ENCODE peak calls at places on chromosomes 12 and 14, in five cellular contexts. O, T, N, P and J are unnamed samples.
A peak's percentile ranks its signal among the peaks of the same experiment; 100 is the strongest.

GRCh38 chr12:66236969-66237368 is 48.0 kb downstream of the IRAK3 start:
- DNase-seq in O (no peak), T (no peak), N (no peak), P (no peak), J (no peak)

GRCh38 chr12:103836345-103836744 is 4.7 kb downstream of the NT5DC3 start:
- DNase-seq in O (no peak), T (no peak), N (no peak), P (no peak), J (no peak)

GRCh38 chr12:124655317-124656213 is 88.2 kb upstream of the NCOR2 start:
- DNase-seq in O (peak; percentile 95), T (peak; percentile 83), N (peak; percentile 97), P (peak; percentile 66), J (peak; percentile 97)

GRCh38 chr14:61335049-61335448 is 13.7 kb downstream of the PRKCH start:
- DNase-seq in O (no peak), T (no peak), N (no peak), P (no peak), J (no peak)

GRCh38 chr14:63367742-63368364 is 49.1 kb upstream of the GPHB5 start:
- DNase-seq in O (no peak), T (no peak), N (no peak), P (no peak), J (no peak)

GRCh38 chr14:104726600-104727451 is 2.8 kb downstream of the ADSS1 start:
- DNase-seq in O (no peak), T (no peak), N (no peak), P (no peak), J (no peak)

GRCh38 chr12:24143928-24144327 is 194.5 kb upstream of the SOX5 start:
- DNase-seq in O (no peak), T (no peak), N (no peak), P (no peak), J (no peak)

GRCh38 chr12:113232787-113233585 is 11.7 kb downstream of the TPCN1 start:
- DNase-seq in O (peak; percentile 75), T (no peak), N (no peak), P (peak; percentile 67), J (no peak)

GRCh38 chr12:120733574-120733973 is 7.9 kb downstream of the ACADS start:
- DNase-seq in O (no peak), T (no peak), N (no peak), P (no peak), J (no peak)

GRCh38 chr14:106318700-106319099 is 792.3 kb downstream of the TMEM121 start:
- DNase-seq in O (no peak), T (peak; percentile 57), N (no peak), P (no peak), J (no peak)

GRCh38 chr12:89351489-89352241 is 636 bp downstream of the DUSP6 start:
- DNase-seq in O (peak; percentile 39), T (peak; percentile 69), N (peak; percentile 45), P (no peak), J (peak; percentile 47)

GRCh38 chr12:57592551-57593165 is 1.7 kb downstream of the PIP4K2C start:
- DNase-seq in O (peak; percentile 23), T (no peak), N (no peak), P (no peak), J (peak; percentile 79)

GRCh38 chr14:88488081-88488480 is 66.7 kb downstream of the PTPN21 start:
- DNase-seq in O (no peak), T (no peak), N (no peak), P (no peak), J (no peak)

GRCh38 chr12:56581418-56582145 is 48.5 kb downstream of the BAZ2A start:
- DNase-seq in O (peak; percentile 71), T (no peak), N (no peak), P (no peak), J (no peak)

GRCh38 chr12:49621651-49622500 is 1.5 kb upstream of the PRPF40B start:
- DNase-seq in O (no peak), T (peak; percentile 47), N (no peak), P (no peak), J (no peak)
- H3K27ac ChIP-seq in O (no peak overlapping the region), T (peak overlapping the region; percentile 66), N (peak overlapping the region; percentile 34), P (no peak overlapping the region), J (no peak overlapping the region)

DNA sequence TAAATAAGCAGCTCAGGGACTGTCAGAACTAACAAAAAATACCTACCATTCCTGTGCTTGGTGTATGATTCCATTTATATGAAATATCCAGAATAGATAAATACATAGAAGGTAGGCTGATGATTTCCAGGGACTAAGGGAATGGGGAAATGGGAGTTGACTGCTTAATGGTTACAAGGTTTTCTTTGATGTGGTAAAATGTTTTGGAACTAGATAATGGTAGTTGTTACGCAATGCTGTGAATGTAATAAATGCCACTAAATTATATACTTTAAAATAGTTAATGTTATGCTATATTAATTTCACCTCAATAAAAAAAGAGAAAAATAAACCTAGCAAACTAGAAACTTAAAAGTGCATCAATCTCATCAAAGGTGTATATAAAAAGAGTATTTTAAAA is 41.1 kb downstream of the CEP83 start:
- DNase-seq in O (no peak), T (no peak), N (peak; percentile 31), P (no peak), J (no peak)
- H3K9me3 ChIP-seq in O (peaks cover 10% of the 10 kb centered on the region), T (peaks cover 12% of the 10 kb centered on the region), N (no peaks in the 10 kb centered on the region), P (peaks cover under 1% of the 10 kb centered on the region), J (peaks cover 19% of the 10 kb centered on the region)

GRCh38 chr12:34342048-34342447 is 319.8 kb downstream of the ALG10 start:
- DNase-seq in O (no peak), T (no peak), N (no peak), P (no peak), J (no peak)

GRCh38 chr12:34340534-34341361 is 318.5 kb downstream of the ALG10 start:
- DNase-seq in O (no peak), T (no peak), N (no peak), P (no peak), J (no peak)

GRCh38 chr12:34341362-34341733 is 319.1 kb downstream of the ALG10 start:
- DNase-seq in O (no peak), T (no peak), N (no peak), P (no peak), J (no peak)

GRCh38 chr12:34338751-34339150 is 316.5 kb downstream of the ALG10 start:
- DNase-seq in O (no peak), T (no peak), N (no peak), P (no peak), J (no peak)

DNA sequence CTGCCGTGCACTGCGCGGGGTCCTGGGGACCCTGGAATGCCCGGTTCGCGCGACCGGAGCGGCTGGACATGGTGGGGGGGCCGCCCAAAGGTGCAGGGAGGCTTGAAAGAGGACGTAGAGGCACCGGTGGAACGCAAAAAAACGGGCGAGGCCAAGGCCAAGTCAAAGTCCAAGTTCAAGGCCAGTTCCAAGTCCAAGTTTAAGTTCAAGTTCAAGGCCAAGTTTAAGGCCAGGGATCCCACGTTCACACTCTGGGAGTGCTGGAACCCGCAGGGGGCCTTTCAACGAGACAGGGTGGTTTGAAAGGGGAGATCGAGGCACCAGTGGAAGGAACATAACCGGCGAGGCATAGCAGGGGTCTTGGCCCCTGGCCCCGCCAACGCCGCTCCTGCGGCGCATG is 317.6 kb downstream of the ALG10 start:
- DNase-seq in O (no peak), T (no peak), N (no peak), P (no peak), J (no peak)
- H3K4me1 ChIP-seq in O (no peaks in the 10 kb centered on the region), T (no peaks in the 10 kb centered on the region), N (no peaks in the 10 kb centered on the region), P (no peaks in the 10 kb centered on the region), J (no peaks in the 10 kb centered on the region)

GRCh38 chr14:32512813-32513212 is 183.7 kb downstream of the AKAP6 start:
- DNase-seq in O (no peak), T (no peak), N (no peak), P (no peak), J (no peak)

GRCh38 chr14:32512348-32512747 is 183.2 kb downstream of the AKAP6 start:
- DNase-seq in O (no peak), T (no peak), N (no peak), P (no peak), J (no peak)

GRCh38 chr14:32513571-32514009 is 184.5 kb downstream of the AKAP6 start:
- DNase-seq in O (no peak), T (no peak), N (peak; percentile 46), P (no peak), J (no peak)

GRCh38 chr14:32510815-32511214 is 181.7 kb downstream of the AKAP6 start:
- DNase-seq in O (no peak), T (no peak), N (no peak), P (no peak), J (no peak)

DNA sequence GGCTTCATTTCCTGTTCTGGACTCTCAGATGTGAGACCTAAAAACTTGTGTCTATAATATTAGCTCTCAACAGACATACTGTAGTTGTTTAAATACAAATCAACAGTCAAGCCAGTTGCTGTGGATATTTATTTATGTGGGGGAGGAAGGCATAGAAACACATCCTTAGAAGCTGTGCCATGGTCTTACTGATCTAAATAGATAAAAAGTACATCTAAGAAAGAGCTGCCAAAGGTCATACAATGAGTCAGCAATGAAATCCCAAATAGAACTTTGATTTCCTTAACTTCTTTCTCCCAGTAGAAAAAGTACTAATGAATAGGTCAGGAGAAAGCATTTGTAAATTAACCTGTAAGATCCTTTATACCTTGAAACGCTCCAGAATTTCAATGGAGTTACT is 185.1 kb downstream of the AKAP6 start:
- DNase-seq in O (no peak), T (no peak), N (peak; percentile 12), P (no peak), J (no peak)
- H3K27ac ChIP-seq in O (no peak overlapping the region), T (peak overlapping the region; percentile 94), N (no peak overlapping the region), P (no peak overlapping the region), J (peak overlapping the region; percentile 37)

DNA sequence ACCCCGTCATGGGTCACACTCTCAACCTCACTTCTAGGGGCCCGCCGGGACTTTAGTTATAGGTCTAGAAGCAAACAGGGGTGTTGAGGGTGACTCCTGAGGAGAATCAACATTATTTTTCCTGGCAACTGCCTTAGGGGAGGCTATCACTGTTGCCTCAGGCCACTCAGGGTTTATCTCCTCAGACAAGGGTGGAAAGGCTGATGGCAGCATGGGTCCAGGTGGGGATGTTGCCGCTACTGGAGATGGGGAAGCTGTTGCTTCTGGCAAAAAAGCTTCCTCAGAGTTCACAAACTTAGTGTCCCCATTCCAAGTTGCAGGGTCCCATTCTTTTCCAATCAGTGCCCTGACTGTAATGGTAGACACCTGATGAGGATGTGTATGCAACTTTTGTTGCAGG is 467.4 kb upstream of the RGS6 start:
- DNase-seq in O (no peak), T (no peak), N (no peak), P (no peak), J (no peak)
- H3K9me3 ChIP-seq in O (peaks cover 5% of the 10 kb centered on the region), T (no peaks in the 10 kb centered on the region), N (no peaks in the 10 kb centered on the region), P (no peaks in the 10 kb centered on the region), J (peaks cover 3% of the 10 kb centered on the region)

GRCh38 chr12:10393291-10393690 is 3.5 kb upstream of the KLRK1 start:
- DNase-seq in O (no peak), T (no peak), N (no peak), P (no peak), J (no peak)
- H3K4me1 ChIP-seq in O (peaks cover 5% of the 10 kb centered on the region), T (no peaks in the 10 kb centered on the region), N (no peaks in the 10 kb centered on the region), P (no peaks in the 10 kb centered on the region), J (peaks cover 25% of the 10 kb centered on the region)

DNA sequence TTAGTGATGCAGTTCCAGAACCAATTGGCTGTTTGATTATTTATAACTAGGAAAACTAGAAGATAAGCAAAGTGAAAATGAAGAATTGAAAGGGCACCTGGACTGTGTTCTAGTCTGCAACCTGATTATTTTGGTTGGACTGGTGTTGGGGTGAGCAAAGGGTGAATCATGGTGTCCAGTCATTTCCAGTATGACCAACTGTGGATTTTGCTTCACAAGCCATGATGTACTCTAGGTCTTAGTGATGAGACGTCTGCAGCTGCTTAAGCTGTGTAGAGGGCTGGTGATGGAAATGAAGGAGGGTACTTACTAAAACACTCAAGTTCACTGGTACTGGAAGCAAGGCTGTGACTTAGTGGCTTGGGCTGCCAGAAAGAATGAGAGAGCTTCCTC is 193.2 kb upstream of the FRMD6 start:
- DNase-seq in O (peak; percentile 97), T (no peak), N (peak; percentile 74), P (no peak), J (no peak)
- H3K27ac ChIP-seq in O (peak overlapping the region; percentile 79), T (peak overlapping the region; percentile 69), N (peak overlapping the region; percentile 35), P (no peak overlapping the region), J (no peak overlapping the region)